ENCODE peak calls at places on chromosomes 11 and 22, in four cellular contexts. H is T-helper 2 cell, C is mucosa of gallbladder, Z is activated gamma-delta T cell treated with Interleukin-2 at 50 U/mL for 16 hours. V is an unnamed sample.

GRCh38 chr11:87097582-87097981 is 59.8 kb downstream of the TMEM135 start:
- DNase-seq in H (no peak), C (peak), Z (peak), V (peak)

GRCh38 chr22:38347944-38348750 is 30.9 kb upstream of the CSNK1E start:
- DNase-seq in C (no peak), H (no peak), Z (no peak), V (no peak)

GRCh38 chr11:71917646-71918045 is 10.7 kb downstream of the XNDC1N start:
- DNase-seq in Z (no peak), H (no peak), C (no peak), V (no peak)

GRCh38 chr11:8652140-8652539 is 30.3 kb downstream of the TRIM66 start:
- DNase-seq in C (no peak), Z (no peak), H (no peak), V (no peak)

GRCh38 chr11:79461144-79461543 is 20.3 kb upstream of the TENM4 start:
- DNase-seq in H (no peak), Z (no peak), C (peak), V (no peak)

GRCh38 chr11:102914238-102915043 is 39.7 kb upstream of the MMP12 start:
- DNase-seq in Z (no peak), C (peak), H (no peak), V (no peak)

GRCh38 chr11:35983965-35984364 is 40.1 kb downstream of the LDLRAD3 start:
- DNase-seq in H (no peak), Z (no peak), C (no peak), V (no peak)

GRCh38 chr11:122002047-122002446 is 114.0 kb downstream of the BLID start:
- DNase-seq in C (no peak), H (no peak), Z (no peak), V (no peak)

GRCh38 chr11:17915500-17916143 is 97.2 kb downstream of the SERGEF start:
- DNase-seq in H (no peak), C (no peak), Z (no peak), V (no peak)

GRCh38 chr11:19978668-19979518 is 181.4 kb downstream of the DBX1 start:
- DNase-seq in H (no peak), C (no peak), Z (no peak), V (no peak)

V was measured in effector memory CD8-positive, alpha-beta T cell.